ENCODE peak calls at places on chromosomes 16 and 17, in five cellular contexts. Z is fibroblast of the aortic adventitia, X is RWPE1, M is K562, A is IMR-90. Y is an unnamed sample.

GRCh38 chr17:65261682-65262636 is 124.8 kb downstream of the RGS9 start:
- DNase-seq in Z (peak), X (no peak), M (no peak), A (peak), Y (no peak)

GRCh38 chr17:77716289-77716929 is 242.1 kb upstream of the TNRC6C start:
- DNase-seq in Z (peak), X (no peak), M (no peak), A (no peak), Y (no peak)

GRCh38 chr16:14502932-14503741 is 126.9 kb downstream of the PARN start:
- DNase-seq in Z (peak), X (peak), M (peak), A (peak), Y (no peak)

GRCh38 chr17:75313941-75314550 is 24.8 kb upstream of the SLC25A19 start:
- DNase-seq in Z (peak), X (no peak), M (no peak), A (peak), Y (no peak)

GRCh38 chr17:47615766-47616424 is 33.8 kb upstream of the KPNB1 start:
- DNase-seq in Z (peak), X (peak), M (peak), A (peak), Y (no peak)

GRCh38 chr16:57648590-57649442 is 19.3 kb upstream of the ADGRG3 start:
- DNase-seq in Z (peak), X (peak), M (peak), A (peak), Y (peak)

GRCh38 chr16:49639739-49640388 is 216.0 kb downstream of the ZNF423 start:
- DNase-seq in Z (peak), X (no peak), M (no peak), A (peak), Y (no peak)

GRCh38 chr17:80028030-80028429 is 7.6 kb downstream of the TBC1D16 start:
- DNase-seq in Z (no peak), X (no peak), M (no peak), A (no peak), Y (no peak)

GRCh38 chr17:27354491-27355081 is 60.7 kb downstream of the WSB1 start:
- DNase-seq in Z (no peak), X (no peak), M (peak), A (no peak), Y (no peak)

GRCh38 chr16:10765772-10766171 is 22.1 kb downstream of the NUBP1 start:
- DNase-seq in Z (no peak), X (no peak), M (no peak), A (no peak), Y (peak)

GRCh38 chr17:75641343-75641742 is 8.1 kb downstream of the SMIM5 start:
- DNase-seq in Z (no peak), X (no peak), M (no peak), A (no peak), Y (no peak)

GRCh38 chr16:72877374-72878028 is 170.4 kb downstream of the ZFHX3 start:
- DNase-seq in Z (peak), X (peak), M (no peak), A (peak), Y (no peak)

GRCh38 chr17:7404737-7405412 is 978 bp upstream of the TMEM256 start:
- DNase-seq in Z (peak), X (no peak), M (no peak), A (no peak), Y (no peak)

GRCh38 chr16:76837872-76838271 is 353.1 kb upstream of the MON1B start:
- DNase-seq in Z (no peak), X (peak), M (no peak), A (no peak), Y (no peak)

GRCh38 chr17:62658136-62658535 is 30.7 kb downstream of the MRC2 start:
- DNase-seq in Z (no peak), X (no peak), M (no peak), A (no peak), Y (no peak)

GRCh38 chr17:37079735-37080134 is 131.0 kb downstream of the AATF start:
- DNase-seq in Z (peak), X (no peak), M (no peak), A (peak), Y (no peak)

GRCh38 chr17:79049821-79050220 is 24.8 kb upstream of the ENGASE start:
- DNase-seq in Z (no peak), X (no peak), M (no peak), A (no peak), Y (no peak)

GRCh38 chr16:89923640-89924297 is 627 bp downstream of the TUBB3 start:
- DNase-seq in Z (no peak), X (no peak), M (no peak), A (no peak), Y (no peak)

GRCh38 chr17:694239-694638 is 20.4 kb downstream of the VPS53 start:
- DNase-seq in Z (peak), X (peak), M (no peak), A (peak), Y (no peak)

GRCh38 chr17:13600475-13601316 is 1.0 kb downstream of the HS3ST3A1 start:
- DNase-seq in Z (no peak), X (no peak), M (peak), A (peak), Y (no peak)

GRCh38 chr17:14552311-14552710 is 251.4 kb downstream of the HS3ST3B1 start:
- DNase-seq in Z (peak), X (no peak), M (no peak), A (no peak), Y (no peak)

GRCh38 chr17:70687421-70687820 is 518.1 kb downstream of the KCNJ2 start:
- DNase-seq in Z (no peak), X (peak), M (no peak), A (no peak), Y (no peak)

GRCh38 chr17:35889241-35889640 is 9.1 kb upstream of the CCL5 start:
- DNase-seq in Z (no peak), X (no peak), M (no peak), A (no peak), Y (no peak)

DNA sequence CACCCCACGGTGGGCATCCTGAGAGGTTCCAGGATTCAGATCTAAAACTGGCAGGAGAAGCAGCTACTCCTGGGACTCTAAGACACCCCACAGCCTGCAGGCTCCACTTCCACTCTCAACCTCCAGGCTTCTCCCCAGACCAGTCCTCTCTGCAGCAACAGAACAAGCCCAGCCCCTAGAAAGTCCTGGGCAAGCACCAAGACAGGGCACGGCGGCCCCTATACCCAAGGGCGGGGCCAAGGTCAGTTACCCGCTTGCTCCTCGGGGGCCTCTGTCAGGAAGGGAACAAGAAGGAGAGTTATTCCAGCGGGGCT is 62.8 kb downstream of the MYO18A start:
- DNase-seq in Z (no peak), X (no peak), M (no peak), A (no peak), Y (no peak)
- TF ChIP-seq CTCF in Z (no peak), X (peak), M (no peak), A (no peak), Y (no peak)

GRCh38 chr17:18321309-18321708 is 6.2 kb downstream of the SMCR8 start:
- DNase-seq in Z (no peak), X (no peak), M (peak), A (no peak), Y (no peak)

GRCh38 chr17:18323507-18324139 is 8.5 kb downstream of the SMCR8 start:
- DNase-seq in Z (no peak), X (no peak), M (no peak), A (no peak), Y (no peak)

GRCh38 chr17:18324140-18325049 is 9.3 kb downstream of the SMCR8 start:
- DNase-seq in Z (no peak), X (no peak), M (no peak), A (no peak), Y (no peak)

GRCh38 chr17:18322522-18322921 is 7.4 kb downstream of the SMCR8 start:
- DNase-seq in Z (no peak), X (no peak), M (no peak), A (no peak), Y (no peak)

DNA sequence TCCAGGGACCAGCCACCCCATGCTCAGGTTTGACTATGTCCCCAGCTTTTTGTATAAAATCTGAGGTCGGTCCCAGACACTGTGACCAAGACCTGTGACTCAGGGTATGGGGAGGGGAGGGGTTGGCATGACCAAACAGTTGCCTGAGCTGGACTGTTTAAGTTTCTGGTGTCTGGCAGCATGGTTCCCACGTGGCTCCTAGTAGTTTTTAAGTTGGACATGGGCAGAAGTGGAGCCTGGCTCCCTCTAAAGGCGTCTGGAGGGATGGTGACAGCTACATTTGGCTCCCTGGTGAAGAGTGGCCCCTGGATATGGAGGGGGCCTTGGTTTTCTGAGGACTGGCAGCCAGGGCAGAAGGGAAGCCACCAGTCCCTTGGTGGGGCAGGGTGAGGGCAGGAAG is 7.9 kb downstream of the SMCR8 start:
- DNase-seq in Z (no peak), X (no peak), M (no peak), A (peak), Y (no peak)
- TF ChIP-seq CTCF in Z (peak), X (no peak), M (no peak), A (peak), Y (no peak)

GRCh38 chr17:67111808-67112207 is 67.5 kb downstream of the CACNG1 start:
- DNase-seq in Z (no peak), X (no peak), M (no peak), A (no peak), Y (no peak)

GRCh38 chr17:67119102-67119501 is 74.7 kb downstream of the CACNG1 start:
- DNase-seq in Z (no peak), X (no peak), M (no peak), A (no peak), Y (no peak)

GRCh38 chr17:67113481-67113880 is 69.1 kb downstream of the CACNG1 start:
- DNase-seq in Z (no peak), X (no peak), M (no peak), A (no peak), Y (no peak)

GRCh38 chr17:67111327-67111726 is 67.0 kb downstream of the CACNG1 start:
- DNase-seq in Z (no peak), X (no peak), M (no peak), A (no peak), Y (no peak)

DNA sequence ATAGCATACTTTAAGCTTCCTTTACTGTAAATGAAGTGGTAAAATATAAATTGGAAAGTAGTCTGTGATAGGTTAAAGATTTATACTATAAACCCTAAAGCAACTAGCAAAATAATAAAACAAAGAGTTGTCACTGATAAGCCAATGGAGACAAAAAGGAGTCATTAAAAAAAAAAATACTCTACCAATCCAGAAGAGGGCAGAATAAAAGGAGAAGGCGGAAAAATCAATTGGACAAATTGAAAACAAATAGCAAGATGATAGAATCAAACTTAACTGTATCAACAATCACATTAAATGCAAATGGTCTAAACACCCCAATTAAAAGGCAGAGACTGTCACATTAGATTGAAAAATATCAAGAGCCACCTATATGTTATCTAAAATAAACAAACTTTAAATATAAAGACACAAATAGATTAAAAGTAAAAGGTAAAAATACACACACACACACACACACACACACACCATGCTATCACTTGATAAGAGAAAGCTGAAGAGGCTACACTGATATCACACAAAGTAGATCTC is 71.8 kb downstream of the CACNG1 start:
- DNase-seq in Z (no peak), X (no peak), M (no peak), A (no peak), Y (no peak)
- TF ChIP-seq CTCF in Z (no peak), X (peak), M (no peak), A (no peak), Y (no peak)

GRCh38 chr17:28675980-28676379 is 14.0 kb downstream of the SUPT6H start:
- DNase-seq in Z (no peak), X (peak), M (peak), A (no peak), Y (no peak)
- TF ChIP-seq CTCF in Z (no peak), X (peak), M (peak), A (no peak), Y (no peak)

GRCh38 chr17:59853168-59853918 is 39.4 kb downstream of the TUBD1 start:
- DNase-seq in Z (peak), X (peak), M (peak), A (peak), Y (no peak)

GRCh38 chr17:59848385-59848668 is 44.4 kb downstream of the TUBD1 start:
- DNase-seq in Z (no peak), X (no peak), M (no peak), A (no peak), Y (no peak)

GRCh38 chr17:59848778-59849177 is 44.0 kb downstream of the TUBD1 start:
- DNase-seq in Z (peak), X (no peak), M (no peak), A (peak), Y (peak)

GRCh38 chr17:59846391-59847165 is 46.2 kb downstream of the TUBD1 start:
- DNase-seq in Z (peak), X (peak), M (no peak), A (peak), Y (peak)

GRCh38 chr17:59851431-59852375 is 41.0 kb downstream of the TUBD1 start:
- DNase-seq in Z (peak), X (no peak), M (no peak), A (peak), Y (no peak)
- TF ChIP-seq CTCF in Z (no peak), X (no peak), M (no peak), A (no peak), Y (no peak)

DNA sequence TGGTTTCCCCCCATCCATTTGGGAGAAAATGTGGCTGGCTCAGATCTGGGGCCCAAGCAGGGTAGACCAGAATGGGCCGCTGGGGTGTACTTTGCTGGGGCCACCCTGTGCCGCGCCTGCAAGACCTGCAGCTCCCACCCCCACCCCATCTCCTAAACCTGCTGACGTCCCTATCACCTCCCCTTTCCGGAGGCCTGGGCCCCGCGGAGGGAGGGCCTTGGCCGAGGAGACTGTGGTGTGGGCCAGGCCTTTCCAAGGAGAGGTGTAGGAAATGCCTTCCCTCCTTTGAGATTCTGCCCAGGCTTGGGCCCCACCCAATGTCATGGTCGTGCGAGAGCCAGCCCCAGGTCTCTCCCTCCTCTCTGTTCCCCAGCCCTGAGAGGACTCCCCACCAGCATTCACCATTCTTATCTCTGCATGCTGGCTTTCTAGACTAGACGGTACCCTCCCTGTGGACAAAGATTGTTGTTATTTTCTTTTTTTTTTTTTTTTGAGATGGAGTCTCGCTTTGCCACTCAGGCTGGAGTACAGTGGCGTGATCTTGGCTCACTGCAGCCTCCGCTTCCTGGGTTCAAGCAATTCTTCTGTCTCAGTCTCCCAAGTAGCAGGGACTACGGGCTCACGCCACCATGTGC is 3.8 kb upstream of the WFIKKN2 start:
- DNase-seq in Z (peak), X (no peak), M (peak), A (no peak), Y (no peak)
- TF ChIP-seq CTCF in Z (no peak), X (no peak), M (no peak), A (no peak), Y (no peak)

DNA sequence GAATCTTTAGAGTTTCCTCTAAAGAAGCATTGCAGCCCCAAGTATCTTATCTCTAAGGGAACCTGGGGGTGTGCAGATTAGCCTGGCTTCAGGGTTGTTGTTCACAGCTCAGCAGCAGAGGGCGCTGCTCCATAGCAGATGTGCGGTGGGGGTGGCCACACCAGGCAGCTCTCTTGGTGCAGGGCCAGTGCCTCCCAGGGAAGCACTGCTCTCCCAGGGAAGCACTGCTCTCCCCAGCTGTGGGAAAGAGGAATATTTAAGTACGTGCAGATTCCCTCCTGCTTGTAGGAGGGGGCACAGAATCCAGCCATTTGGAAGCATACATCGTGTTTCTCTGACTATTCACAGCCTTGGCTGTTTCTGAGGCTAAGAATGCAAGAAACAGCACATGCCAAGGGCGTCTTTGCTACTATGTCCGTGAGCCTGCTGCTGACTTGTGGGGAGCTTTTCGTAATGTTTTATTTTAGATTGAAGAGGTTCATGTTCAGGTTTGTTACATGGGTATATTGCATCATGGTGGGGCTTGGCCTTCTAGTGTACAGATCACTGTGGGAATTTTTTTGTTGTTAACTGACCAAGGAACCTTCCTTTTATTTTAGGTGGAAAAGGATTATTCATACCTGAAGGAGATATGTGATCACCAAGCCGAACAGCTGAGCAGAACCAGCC is 217.8 kb downstream of the SPECC1 start:
- DNase-seq in Z (peak), X (peak), M (peak), A (peak), Y (peak)
- TF ChIP-seq CTCF in Z (peak), X (peak), M (peak), A (peak), Y (no peak)

GRCh38 chr16:31073073-31073822 is 792 bp downstream of the ZNF668 start:
- DNase-seq in Z (peak), X (peak), M (peak), A (peak), Y (peak)

GRCh38 chr16:31073823-31074072 is 292 bp downstream of the ZNF668 start:
- DNase-seq in Z (no peak), X (no peak), M (no peak), A (no peak), Y (no peak)

GRCh38 chr16:31074814-31075183 is 577 bp downstream of the ZNF646 start:
- DNase-seq in Z (no peak), X (no peak), M (no peak), A (peak), Y (no peak)

GRCh38 chr16:31072540-31073072 is 1.4 kb downstream of the ZNF668 start:
- DNase-seq in Z (peak), X (peak), M (peak), A (peak), Y (no peak)

GRCh38 chr16:31074073-31074813 is at the start of the genes ZNF646 and ZNF668:
- DNase-seq in Z (peak), X (peak), M (peak), A (peak), Y (peak)
- TF ChIP-seq CTCF in Z (no peak), X (no peak), M (no peak), A (no peak), Y (no peak)

GRCh38 chr17:44084131-44084538 is 13.6 kb downstream of the G6PC3 start:
- DNase-seq in Z (no peak), X (no peak), M (peak), A (no peak), Y (no peak)
- TF ChIP-seq CTCF in Z (no peak), X (peak), M (peak), A (no peak), Y (no peak)

GRCh38 chr16:22050963-22051362 is 41.4 kb upstream of the VWA3A start:
- DNase-seq in Z (no peak), X (no peak), M (no peak), A (no peak), Y (no peak)

GRCh38 chr16:22053921-22054341 is 38.4 kb upstream of the VWA3A start:
- DNase-seq in Z (no peak), X (no peak), M (no peak), A (no peak), Y (no peak)

GRCh38 chr16:22052985-22053384 is 39.4 kb upstream of the VWA3A start:
- DNase-seq in Z (no peak), X (no peak), M (peak), A (no peak), Y (no peak)

GRCh38 chr16:22054847-22055590 is 37.3 kb upstream of the VWA3A start:
- DNase-seq in Z (no peak), X (no peak), M (peak), A (no peak), Y (no peak)

DNA sequence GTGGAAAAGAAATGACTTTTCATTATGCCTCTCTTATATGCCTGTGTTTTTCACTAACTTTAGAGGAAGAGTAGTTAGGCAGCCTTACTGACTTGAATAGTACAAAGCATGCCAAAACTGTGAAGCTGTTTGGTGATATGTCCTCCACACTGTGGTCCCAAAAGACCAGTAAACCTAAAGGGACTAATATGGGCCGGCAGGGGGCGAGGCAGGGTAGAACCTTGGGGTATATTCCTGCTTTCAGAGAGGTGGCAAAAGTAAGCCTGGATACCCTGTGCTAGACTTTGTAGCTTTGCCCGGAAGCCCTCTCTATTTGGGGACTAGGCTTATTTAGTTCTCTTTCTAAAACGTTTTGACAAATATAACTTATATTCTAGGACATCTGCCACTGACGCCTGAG is 36.5 kb upstream of the VWA3A start:
- DNase-seq in Z (no peak), X (no peak), M (peak), A (no peak), Y (no peak)
- TF ChIP-seq CTCF in Z (peak), X (no peak), M (peak), A (no peak), Y (no peak)

Y was measured in activated B cell treated with CpG ODN at 0.5 μM for 24 hours.